ENCODE peak calls at places on chromosomes 16 and 17, in ten cellular contexts. One of them, this sample, is unnamed.

GRCh38 chr16:84513111-84514065 is 8.9 kb upstream of the MEAK7 start:
- DNase-seq in WERI-Rb-1: peak; percentile 34
- DNase-seq in fibroblast of the aortic adventitia: no peak
- DNase-seq in heart right ventricle: no peak
- DNase-seq in fibroblast of pulmonary artery: peak; percentile 29
- DNase-seq in left ventricle myocardium inferior: no peak
- DNase-seq in AG04450: peak; percentile 50
- DNase-seq in AG09309: no peak
- DNase-seq in lung: no peak
- DNase-seq in stomach: no peak
- DNase-seq in this sample: peak; percentile 67

GRCh38 chr17:9935408-9935807 is 30.3 kb upstream of the RCVRN start:
- DNase-seq in WERI-Rb-1: no peak
- DNase-seq in fibroblast of the aortic adventitia: no peak
- DNase-seq in heart right ventricle: no peak
- DNase-seq in fibroblast of pulmonary artery: no peak
- DNase-seq in left ventricle myocardium inferior: peak; percentile 33
- DNase-seq in AG04450: no peak
- DNase-seq in AG09309: no peak
- DNase-seq in lung: no peak
- DNase-seq in stomach: no peak
- DNase-seq in this sample: no peak

GRCh38 chr17:75093543-75094158 is 5.9 kb downstream of the SLC16A5 start:
- DNase-seq in WERI-Rb-1: no peak
- DNase-seq in fibroblast of the aortic adventitia: no peak
- DNase-seq in heart right ventricle: no peak
- DNase-seq in fibroblast of pulmonary artery: no peak
- DNase-seq in left ventricle myocardium inferior: no peak
- DNase-seq in AG04450: no peak
- DNase-seq in AG09309: no peak
- DNase-seq in lung: peak; percentile 70
- DNase-seq in stomach: peak; percentile 33
- DNase-seq in this sample: no peak

GRCh38 chr17:81860756-81861568 is 627 bp upstream of the P4HB start:
- DNase-seq in WERI-Rb-1: peak; percentile 100
- DNase-seq in fibroblast of the aortic adventitia: peak; percentile 100
- DNase-seq in heart right ventricle: peak; percentile 99
- DNase-seq in fibroblast of pulmonary artery: peak; percentile 100
- DNase-seq in left ventricle myocardium inferior: peak; percentile 99
- DNase-seq in AG04450: peak; percentile 100
- DNase-seq in AG09309: peak; percentile 100
- DNase-seq in lung: peak; percentile 99
- DNase-seq in stomach: peak; percentile 99
- DNase-seq in this sample: peak; percentile 100

GRCh38 chr17:17060001-17060929 is 18.0 kb downstream of the MPRIP start:
- DNase-seq in WERI-Rb-1: no peak
- DNase-seq in fibroblast of the aortic adventitia: no peak
- DNase-seq in heart right ventricle: no peak
- DNase-seq in fibroblast of pulmonary artery: no peak
- DNase-seq in left ventricle myocardium inferior: no peak
- DNase-seq in AG04450: no peak
- DNase-seq in AG09309: no peak
- DNase-seq in lung: no peak
- DNase-seq in stomach: no peak
- DNase-seq in this sample: no peak

GRCh38 chr17:68255731-68256538 is 8.1 kb downstream of the AMZ2 start:
- DNase-seq in WERI-Rb-1: no peak
- DNase-seq in fibroblast of the aortic adventitia: no peak
- DNase-seq in heart right ventricle: no peak
- DNase-seq in fibroblast of pulmonary artery: no peak
- DNase-seq in left ventricle myocardium inferior: no peak
- DNase-seq in AG04450: no peak
- DNase-seq in AG09309: no peak
- DNase-seq in lung: no peak
- DNase-seq in stomach: no peak
- DNase-seq in this sample: no peak

GRCh38 chr17:350706-351435 is 1.7 kb downstream of the RPH3AL start:
- DNase-seq in WERI-Rb-1: no peak
- DNase-seq in fibroblast of the aortic adventitia: peak; percentile 51
- DNase-seq in heart right ventricle: peak; percentile 92
- DNase-seq in fibroblast of pulmonary artery: peak; percentile 56
- DNase-seq in left ventricle myocardium inferior: peak; percentile 83
- DNase-seq in AG04450: no peak
- DNase-seq in AG09309: no peak
- DNase-seq in lung: peak; percentile 87
- DNase-seq in stomach: peak; percentile 76
- DNase-seq in this sample: no peak

GRCh38 chr16:77213542-77214108 is 14.4 kb downstream of the SYCE1L start:
- DNase-seq in WERI-Rb-1: no peak
- DNase-seq in fibroblast of the aortic adventitia: peak; percentile 82
- DNase-seq in heart right ventricle: peak; percentile 34
- DNase-seq in fibroblast of pulmonary artery: peak; percentile 87
- DNase-seq in left ventricle myocardium inferior: no peak
- DNase-seq in AG04450: peak; percentile 37
- DNase-seq in AG09309: peak; percentile 60
- DNase-seq in lung: peak; percentile 39
- DNase-seq in stomach: no peak
- DNase-seq in this sample: peak; percentile 40

GRCh38 chr17:82391496-82392066 is 20.0 kb downstream of the UTS2R start:
- DNase-seq in WERI-Rb-1: no peak
- DNase-seq in fibroblast of the aortic adventitia: no peak
- DNase-seq in heart right ventricle: no peak
- DNase-seq in fibroblast of pulmonary artery: no peak
- DNase-seq in left ventricle myocardium inferior: no peak
- DNase-seq in AG04450: no peak
- DNase-seq in AG09309: no peak
- DNase-seq in lung: no peak
- DNase-seq in stomach: no peak
- DNase-seq in this sample: no peak

GRCh38 chr16:30941600-30942420 is 7.1 kb upstream of the ORAI3 start:
- DNase-seq in WERI-Rb-1: peak; percentile 83
- DNase-seq in fibroblast of the aortic adventitia: peak; percentile 64
- DNase-seq in heart right ventricle: peak; percentile 73
- DNase-seq in fibroblast of pulmonary artery: peak; percentile 70
- DNase-seq in left ventricle myocardium inferior: peak; percentile 77
- DNase-seq in AG04450: no peak
- DNase-seq in AG09309: no peak
- DNase-seq in lung: peak; percentile 84
- DNase-seq in stomach: peak; percentile 84
- DNase-seq in this sample: no peak

GRCh38 chr16:9949396-9949795 is 232.8 kb downstream of the GRIN2A start:
- DNase-seq in WERI-Rb-1: no peak
- DNase-seq in fibroblast of the aortic adventitia: no peak
- DNase-seq in heart right ventricle: no peak
- DNase-seq in fibroblast of pulmonary artery: no peak
- DNase-seq in left ventricle myocardium inferior: no peak
- DNase-seq in AG04450: no peak
- DNase-seq in AG09309: no peak
- DNase-seq in lung: no peak
- DNase-seq in stomach: no peak
- DNase-seq in this sample: no peak

GRCh38 chr16:9943121-9943520 is 239.1 kb downstream of the GRIN2A start:
- DNase-seq in WERI-Rb-1: no peak
- DNase-seq in fibroblast of the aortic adventitia: no peak
- DNase-seq in heart right ventricle: no peak
- DNase-seq in fibroblast of pulmonary artery: no peak
- DNase-seq in left ventricle myocardium inferior: no peak
- DNase-seq in AG04450: no peak
- DNase-seq in AG09309: no peak
- DNase-seq in lung: no peak
- DNase-seq in stomach: no peak
- DNase-seq in this sample: no peak

GRCh38 chr16:9946022-9946720 is 236.1 kb downstream of the GRIN2A start:
- DNase-seq in WERI-Rb-1: peak; percentile 8
- DNase-seq in fibroblast of the aortic adventitia: no peak
- DNase-seq in heart right ventricle: no peak
- DNase-seq in fibroblast of pulmonary artery: no peak
- DNase-seq in left ventricle myocardium inferior: no peak
- DNase-seq in AG04450: no peak
- DNase-seq in AG09309: no peak
- DNase-seq in lung: no peak
- DNase-seq in stomach: no peak
- DNase-seq in this sample: no peak

GRCh38 chr16:9954181-9954580 is 228.0 kb downstream of the GRIN2A start:
- DNase-seq in WERI-Rb-1: no peak
- DNase-seq in fibroblast of the aortic adventitia: peak; percentile 4
- DNase-seq in heart right ventricle: no peak
- DNase-seq in fibroblast of pulmonary artery: no peak
- DNase-seq in left ventricle myocardium inferior: no peak
- DNase-seq in AG04450: no peak
- DNase-seq in AG09309: no peak
- DNase-seq in lung: no peak
- DNase-seq in stomach: no peak
- DNase-seq in this sample: no peak

GRCh38 chr16:9948933-9949332 is 233.3 kb downstream of the GRIN2A start:
- DNase-seq in WERI-Rb-1: no peak
- DNase-seq in fibroblast of the aortic adventitia: no peak
- DNase-seq in heart right ventricle: no peak
- DNase-seq in fibroblast of pulmonary artery: no peak
- DNase-seq in left ventricle myocardium inferior: no peak
- DNase-seq in AG04450: no peak
- DNase-seq in AG09309: no peak
- DNase-seq in lung: no peak
- DNase-seq in stomach: no peak
- DNase-seq in this sample: no peak
- H3K4me3 ChIP-seq in WERI-Rb-1: no peak overlapping the region
- H3K4me3 ChIP-seq in fibroblast of the aortic adventitia: no peak overlapping the region
- H3K4me3 ChIP-seq in heart right ventricle: no peak overlapping the region
- H3K4me3 ChIP-seq in fibroblast of pulmonary artery: no peak overlapping the region
- H3K4me3 ChIP-seq in left ventricle myocardium inferior: no peak overlapping the region
- H3K4me3 ChIP-seq in AG04450: no peak overlapping the region
- H3K4me3 ChIP-seq in AG09309: no peak overlapping the region
- H3K4me3 ChIP-seq in lung: no peak overlapping the region
- H3K4me3 ChIP-seq in stomach: no peak overlapping the region
- H3K4me3 ChIP-seq in this sample: no peak overlapping the region

DNA sequence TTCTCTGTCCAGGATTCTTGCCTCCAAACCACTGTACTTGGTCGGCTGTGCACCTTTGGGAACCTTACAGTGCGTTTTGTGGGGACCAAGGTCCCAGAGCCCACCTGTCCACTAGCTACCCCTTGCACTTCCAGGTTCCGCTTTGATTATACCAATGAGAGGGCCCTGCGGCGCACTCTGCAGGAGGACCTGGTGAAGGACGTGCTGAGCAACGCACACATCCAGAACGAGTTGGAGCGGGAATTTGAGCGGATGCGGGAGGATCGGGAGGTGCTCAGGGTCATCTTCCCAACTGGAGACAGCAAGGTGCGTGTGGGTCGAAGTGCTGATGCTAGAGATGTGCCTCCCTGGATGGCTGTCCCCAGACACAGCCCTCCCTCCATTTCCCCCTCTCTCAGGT is 18.8 kb downstream of the POLR2A start:
- DNase-seq in WERI-Rb-1: no peak
- DNase-seq in fibroblast of the aortic adventitia: no peak
- DNase-seq in heart right ventricle: no peak
- DNase-seq in fibroblast of pulmonary artery: no peak
- DNase-seq in left ventricle myocardium inferior: no peak
- DNase-seq in AG04450: no peak
- DNase-seq in AG09309: no peak
- DNase-seq in lung: no peak
- DNase-seq in stomach: no peak
- DNase-seq in this sample: no peak
- TF ChIP-seq CTCF in WERI-Rb-1: peak; percentile 53
- TF ChIP-seq CTCF in fibroblast of the aortic adventitia: peak; percentile 24
- TF ChIP-seq CTCF in heart right ventricle: no peak
- TF ChIP-seq CTCF in fibroblast of pulmonary artery: peak; percentile 24
- TF ChIP-seq CTCF in left ventricle myocardium inferior: no peak
- TF ChIP-seq CTCF in AG04450: peak; percentile 26
- TF ChIP-seq CTCF in AG09309: peak; percentile 22
- TF ChIP-seq CTCF in lung: no peak
- TF ChIP-seq CTCF in stomach: no peak
- TF ChIP-seq CTCF in this sample: peak; percentile 16

DNA sequence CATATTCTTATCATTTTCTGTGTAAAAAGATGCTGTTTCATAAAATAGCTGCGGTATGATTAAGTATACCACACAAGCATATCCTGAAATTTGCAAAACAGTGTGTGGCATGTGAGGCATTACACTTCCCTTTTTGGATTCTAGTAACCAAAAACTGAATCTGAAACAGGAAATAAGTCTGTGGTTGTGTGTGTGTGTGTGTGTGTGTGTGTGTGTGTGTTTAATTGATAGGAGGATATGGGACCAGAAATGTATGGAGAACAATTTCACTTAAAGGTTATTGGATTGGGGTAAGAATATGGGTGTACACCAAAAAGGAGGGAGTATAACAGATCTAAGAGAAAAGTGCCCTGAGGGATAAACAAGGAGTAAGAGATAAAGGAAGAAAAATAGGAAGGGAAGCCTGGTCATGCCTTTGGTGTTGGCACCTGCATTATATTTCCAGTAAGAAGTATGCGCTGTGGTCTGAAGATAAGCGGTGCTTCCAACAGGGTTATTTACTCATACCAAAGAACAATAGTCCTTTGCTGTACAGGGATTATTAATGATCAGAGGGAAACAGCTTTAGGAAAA is 4.0 kb downstream of the LYRM1 start:
- DNase-seq in WERI-Rb-1: no peak
- DNase-seq in fibroblast of the aortic adventitia: peak; percentile 96
- DNase-seq in heart right ventricle: no peak
- DNase-seq in fibroblast of pulmonary artery: peak; percentile 86
- DNase-seq in left ventricle myocardium inferior: no peak
- DNase-seq in AG04450: no peak
- DNase-seq in AG09309: peak; percentile 63
- DNase-seq in lung: no peak
- DNase-seq in stomach: peak; percentile 30
- DNase-seq in this sample: no peak
- H3K4me3 ChIP-seq in WERI-Rb-1: no peak overlapping the region
- H3K4me3 ChIP-seq in fibroblast of the aortic adventitia: no peak overlapping the region
- H3K4me3 ChIP-seq in heart right ventricle: no peak overlapping the region
- H3K4me3 ChIP-seq in fibroblast of pulmonary artery: no peak overlapping the region
- H3K4me3 ChIP-seq in left ventricle myocardium inferior: peak overlapping the region; percentile 19
- H3K4me3 ChIP-seq in AG04450: no peak overlapping the region
- H3K4me3 ChIP-seq in AG09309: no peak overlapping the region
- H3K4me3 ChIP-seq in lung: no peak overlapping the region
- H3K4me3 ChIP-seq in stomach: no peak overlapping the region
- H3K4me3 ChIP-seq in this sample: no peak overlapping the region

DNA sequence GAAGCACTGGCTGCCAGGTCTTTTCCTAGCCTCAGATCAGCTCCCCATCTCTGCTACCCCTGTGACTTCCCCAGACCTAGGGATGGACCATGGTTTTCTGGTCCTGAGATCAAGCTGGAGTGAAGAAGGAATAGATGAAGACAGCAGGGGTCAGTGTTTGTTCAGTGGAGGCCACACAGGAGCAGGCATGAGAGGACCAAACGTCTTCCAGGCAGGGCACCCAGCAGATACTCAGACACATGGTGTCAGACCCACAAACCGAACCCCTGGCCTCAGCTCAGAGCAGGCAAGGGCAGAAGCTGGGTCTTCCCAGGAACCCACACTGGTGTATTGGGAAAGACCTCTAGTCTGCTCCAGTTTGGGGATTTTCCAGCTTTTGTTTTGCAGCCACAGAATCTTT is 189.7 kb downstream of the IRX5 start:
- DNase-seq in WERI-Rb-1: peak; percentile 68
- DNase-seq in fibroblast of the aortic adventitia: no peak
- DNase-seq in heart right ventricle: peak; percentile 8
- DNase-seq in fibroblast of pulmonary artery: no peak
- DNase-seq in left ventricle myocardium inferior: no peak
- DNase-seq in AG04450: no peak
- DNase-seq in AG09309: peak; percentile 52
- DNase-seq in lung: no peak
- DNase-seq in stomach: no peak
- DNase-seq in this sample: no peak
- TF ChIP-seq CTCF in WERI-Rb-1: peak; percentile 75
- TF ChIP-seq CTCF in fibroblast of the aortic adventitia: no peak
- TF ChIP-seq CTCF in heart right ventricle: no peak
- TF ChIP-seq CTCF in fibroblast of pulmonary artery: no peak
- TF ChIP-seq CTCF in left ventricle myocardium inferior: no peak
- TF ChIP-seq CTCF in AG04450: no peak
- TF ChIP-seq CTCF in AG09309: peak; percentile 54
- TF ChIP-seq CTCF in lung: no peak
- TF ChIP-seq CTCF in stomach: no peak
- TF ChIP-seq CTCF in this sample: no peak

GRCh38 chr17:79930077-79930785 is 91.0 kb upstream of the CBX4 start:
- DNase-seq in WERI-Rb-1: peak; percentile 69
- DNase-seq in fibroblast of the aortic adventitia: peak; percentile 17
- DNase-seq in heart right ventricle: no peak
- DNase-seq in fibroblast of pulmonary artery: no peak
- DNase-seq in left ventricle myocardium inferior: no peak
- DNase-seq in AG04450: no peak
- DNase-seq in AG09309: no peak
- DNase-seq in lung: no peak
- DNase-seq in stomach: no peak
- DNase-seq in this sample: no peak
- H3K4me3 ChIP-seq in WERI-Rb-1: peak overlapping the region; percentile 53
- H3K4me3 ChIP-seq in fibroblast of the aortic adventitia: peak overlapping the region; percentile 45
- H3K4me3 ChIP-seq in heart right ventricle: peak overlapping the region; percentile 47
- H3K4me3 ChIP-seq in fibroblast of pulmonary artery: peak overlapping the region; percentile 25
- H3K4me3 ChIP-seq in left ventricle myocardium inferior: peak overlapping the region; percentile 45
- H3K4me3 ChIP-seq in AG04450: peak overlapping the region; percentile 41
- H3K4me3 ChIP-seq in AG09309: peak overlapping the region; percentile 8
- H3K4me3 ChIP-seq in lung: no peak overlapping the region
- H3K4me3 ChIP-seq in stomach: peak overlapping the region; percentile 15
- H3K4me3 ChIP-seq in this sample: peak overlapping the region; percentile 30